ENCODE peak calls at places on chromosome 4, in ten cellular contexts. One of them, this sample, is unnamed.

GRCh38 chr4:183504064-183504929 is 561 bp upstream of the ING2 start:
- DNase-seq in esophagus muscularis mucosa: peak; percentile 99
- DNase-seq in gastrocnemius medialis: peak; percentile 98
- DNase-seq in heart right ventricle: peak; percentile 99
- DNase-seq in left ventricle myocardium inferior: peak; percentile 100
- DNase-seq in right lobe of liver: peak; percentile 100
- DNase-seq in ovary: peak; percentile 99
- DNase-seq in mesendoderm: peak; percentile 98
- DNase-seq in heart left ventricle: peak; percentile 99
- DNase-seq in tibial artery: peak; percentile 99
- DNase-seq in this sample: peak; percentile 100

GRCh38 chr4:113677333-113677732 is 84.2 kb downstream of the CAMK2D start:
- DNase-seq in esophagus muscularis mucosa: no peak
- DNase-seq in gastrocnemius medialis: no peak
- DNase-seq in heart right ventricle: no peak
- DNase-seq in left ventricle myocardium inferior: no peak
- DNase-seq in right lobe of liver: no peak
- DNase-seq in ovary: no peak
- DNase-seq in mesendoderm: no peak
- DNase-seq in heart left ventricle: no peak
- DNase-seq in tibial artery: no peak
- DNase-seq in this sample: no peak

GRCh38 chr4:168741281-168742173 is 244.7 kb downstream of the PALLD start:
- DNase-seq in esophagus muscularis mucosa: no peak
- DNase-seq in gastrocnemius medialis: no peak
- DNase-seq in heart right ventricle: no peak
- DNase-seq in left ventricle myocardium inferior: no peak
- DNase-seq in right lobe of liver: peak; percentile 50
- DNase-seq in ovary: no peak
- DNase-seq in mesendoderm: no peak
- DNase-seq in heart left ventricle: peak; percentile 37
- DNase-seq in tibial artery: no peak
- DNase-seq in this sample: no peak

GRCh38 chr4:55437356-55437796 is 41.6 kb downstream of the TMEM165 start:
- DNase-seq in esophagus muscularis mucosa: no peak
- DNase-seq in gastrocnemius medialis: no peak
- DNase-seq in heart right ventricle: no peak
- DNase-seq in left ventricle myocardium inferior: no peak
- DNase-seq in right lobe of liver: no peak
- DNase-seq in ovary: no peak
- DNase-seq in mesendoderm: no peak
- DNase-seq in heart left ventricle: no peak
- DNase-seq in tibial artery: no peak
- DNase-seq in this sample: no peak

GRCh38 chr4:10179957-10180602 is 63.5 kb upstream of the WDR1 start:
- DNase-seq in esophagus muscularis mucosa: no peak
- DNase-seq in gastrocnemius medialis: no peak
- DNase-seq in heart right ventricle: no peak
- DNase-seq in left ventricle myocardium inferior: no peak
- DNase-seq in right lobe of liver: no peak
- DNase-seq in ovary: no peak
- DNase-seq in mesendoderm: no peak
- DNase-seq in heart left ventricle: no peak
- DNase-seq in tibial artery: no peak
- DNase-seq in this sample: no peak

GRCh38 chr4:152089564-152089963 is 328.8 kb upstream of the GATB start:
- DNase-seq in esophagus muscularis mucosa: no peak
- DNase-seq in gastrocnemius medialis: no peak
- DNase-seq in heart right ventricle: no peak
- DNase-seq in left ventricle myocardium inferior: no peak
- DNase-seq in right lobe of liver: no peak
- DNase-seq in ovary: no peak
- DNase-seq in mesendoderm: no peak
- DNase-seq in heart left ventricle: no peak
- DNase-seq in tibial artery: no peak
- DNase-seq in this sample: no peak

GRCh38 chr4:109079731-109080130 is 222.7 kb downstream of the COL25A1 start:
- DNase-seq in esophagus muscularis mucosa: no peak
- DNase-seq in gastrocnemius medialis: no peak
- DNase-seq in heart right ventricle: no peak
- DNase-seq in left ventricle myocardium inferior: no peak
- DNase-seq in right lobe of liver: no peak
- DNase-seq in ovary: no peak
- DNase-seq in mesendoderm: peak; percentile 3
- DNase-seq in heart left ventricle: no peak
- DNase-seq in tibial artery: no peak
- DNase-seq in this sample: no peak

GRCh38 chr4:1466034-1466960 is 60.1 kb upstream of the NKX1-1 start:
- DNase-seq in esophagus muscularis mucosa: no peak
- DNase-seq in gastrocnemius medialis: no peak
- DNase-seq in heart right ventricle: no peak
- DNase-seq in left ventricle myocardium inferior: no peak
- DNase-seq in right lobe of liver: no peak
- DNase-seq in ovary: no peak
- DNase-seq in mesendoderm: no peak
- DNase-seq in heart left ventricle: no peak
- DNase-seq in tibial artery: no peak
- DNase-seq in this sample: peak; percentile 16

GRCh38 chr4:10635096-10635495 is 49.5 kb downstream of the CLNK start:
- DNase-seq in esophagus muscularis mucosa: no peak
- DNase-seq in gastrocnemius medialis: no peak
- DNase-seq in heart right ventricle: no peak
- DNase-seq in left ventricle myocardium inferior: no peak
- DNase-seq in right lobe of liver: no peak
- DNase-seq in ovary: no peak
- DNase-seq in mesendoderm: no peak
- DNase-seq in heart left ventricle: no peak
- DNase-seq in tibial artery: no peak
- DNase-seq in this sample: no peak

GRCh38 chr4:107122736-107123135 is 86.6 kb upstream of the DKK2 start:
- DNase-seq in esophagus muscularis mucosa: no peak
- DNase-seq in gastrocnemius medialis: no peak
- DNase-seq in heart right ventricle: no peak
- DNase-seq in left ventricle myocardium inferior: no peak
- DNase-seq in right lobe of liver: no peak
- DNase-seq in ovary: no peak
- DNase-seq in mesendoderm: no peak
- DNase-seq in heart left ventricle: no peak
- DNase-seq in tibial artery: no peak
- DNase-seq in this sample: no peak

GRCh38 chr4:18535948-18536347 is 514.4 kb upstream of the LCORL start:
- DNase-seq in esophagus muscularis mucosa: no peak
- DNase-seq in gastrocnemius medialis: no peak
- DNase-seq in heart right ventricle: no peak
- DNase-seq in left ventricle myocardium inferior: no peak
- DNase-seq in right lobe of liver: no peak
- DNase-seq in ovary: no peak
- DNase-seq in mesendoderm: no peak
- DNase-seq in heart left ventricle: no peak
- DNase-seq in tibial artery: no peak
- DNase-seq in this sample: no peak

GRCh38 chr4:26947318-26947717 is 86.7 kb downstream of the STIM2 start:
- DNase-seq in esophagus muscularis mucosa: no peak
- DNase-seq in gastrocnemius medialis: no peak
- DNase-seq in heart right ventricle: no peak
- DNase-seq in left ventricle myocardium inferior: no peak
- DNase-seq in right lobe of liver: no peak
- DNase-seq in ovary: no peak
- DNase-seq in mesendoderm: no peak
- DNase-seq in heart left ventricle: no peak
- DNase-seq in tibial artery: no peak
- DNase-seq in this sample: no peak

GRCh38 chr4:5142726-5143125 is 91.4 kb downstream of the STK32B start:
- DNase-seq in esophagus muscularis mucosa: peak; percentile 39
- DNase-seq in gastrocnemius medialis: no peak
- DNase-seq in heart right ventricle: peak; percentile 28
- DNase-seq in left ventricle myocardium inferior: no peak
- DNase-seq in right lobe of liver: no peak
- DNase-seq in ovary: no peak
- DNase-seq in mesendoderm: peak; percentile 64
- DNase-seq in heart left ventricle: no peak
- DNase-seq in tibial artery: peak; percentile 39
- DNase-seq in this sample: no peak

DNA sequence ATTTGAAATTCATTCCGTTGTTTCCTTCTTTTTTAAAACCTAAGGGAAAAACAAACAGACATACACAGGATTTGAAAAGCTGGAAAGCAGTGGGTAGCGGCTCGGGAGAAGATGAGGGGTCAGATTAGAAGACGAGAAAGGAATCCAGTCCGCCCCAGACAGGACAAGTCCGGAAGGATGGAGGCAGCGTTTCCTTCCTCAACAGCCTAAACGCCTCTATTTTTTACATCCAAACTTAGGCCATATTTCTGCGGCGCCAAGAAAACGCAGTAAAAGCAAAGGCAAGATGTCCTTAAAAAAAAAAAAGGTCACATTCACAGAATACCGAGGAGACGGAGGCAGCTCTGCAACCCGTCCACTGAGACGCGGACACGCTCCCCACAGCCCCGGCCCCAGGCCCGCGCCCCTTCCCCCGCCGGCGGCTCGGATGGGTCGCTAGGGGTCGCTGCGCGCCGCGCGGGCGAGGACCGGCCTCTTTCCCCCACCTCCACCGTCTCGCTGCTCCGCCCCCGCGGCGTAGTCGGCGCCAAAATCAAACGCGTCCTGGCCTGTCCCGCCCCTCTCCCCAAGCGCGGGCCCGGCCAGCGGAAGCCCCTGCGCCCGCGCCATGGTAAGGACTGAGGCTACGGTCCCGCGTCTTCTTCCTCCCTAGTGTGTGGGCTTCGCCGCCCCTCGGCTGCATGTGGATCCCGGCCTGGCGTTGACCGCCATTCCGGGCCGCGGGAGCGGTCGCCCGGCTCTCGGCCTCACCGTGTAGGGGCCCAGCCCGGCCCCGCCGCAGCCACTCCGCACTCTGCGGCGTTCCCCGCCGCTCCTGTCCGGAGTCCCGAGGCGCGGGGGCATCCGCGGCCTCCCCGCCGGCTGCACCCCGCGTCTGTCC is at the start of gene MND1:
- DNase-seq in esophagus muscularis mucosa: no peak
- DNase-seq in gastrocnemius medialis: peak; percentile 58
- DNase-seq in heart right ventricle: peak; percentile 86
- DNase-seq in left ventricle myocardium inferior: peak; percentile 82
- DNase-seq in right lobe of liver: peak; percentile 93
- DNase-seq in ovary: peak; percentile 82
- DNase-seq in mesendoderm: peak; percentile 96
- DNase-seq in heart left ventricle: peak; percentile 87
- DNase-seq in tibial artery: peak; percentile 81
- DNase-seq in this sample: peak; percentile 91
- H3K4me1 ChIP-seq in esophagus muscularis mucosa: peaks cover 19% of the 10 kb centered on the region
- H3K4me1 ChIP-seq in gastrocnemius medialis: no peaks in the 10 kb centered on the region
- H3K4me1 ChIP-seq in heart right ventricle: peaks cover 17% of the 10 kb centered on the region
- H3K4me1 ChIP-seq in left ventricle myocardium inferior: peaks cover 23% of the 10 kb centered on the region
- H3K4me1 ChIP-seq in right lobe of liver: peaks cover 8% of the 10 kb centered on the region
- H3K4me1 ChIP-seq in ovary: no peaks in the 10 kb centered on the region
- H3K4me1 ChIP-seq in mesendoderm: peaks cover 14% of the 10 kb centered on the region
- H3K4me1 ChIP-seq in heart left ventricle: no peaks in the 10 kb centered on the region
- H3K4me1 ChIP-seq in tibial artery: no peaks in the 10 kb centered on the region
- H3K4me1 ChIP-seq in this sample: peaks cover 4% of the 10 kb centered on the region

DNA sequence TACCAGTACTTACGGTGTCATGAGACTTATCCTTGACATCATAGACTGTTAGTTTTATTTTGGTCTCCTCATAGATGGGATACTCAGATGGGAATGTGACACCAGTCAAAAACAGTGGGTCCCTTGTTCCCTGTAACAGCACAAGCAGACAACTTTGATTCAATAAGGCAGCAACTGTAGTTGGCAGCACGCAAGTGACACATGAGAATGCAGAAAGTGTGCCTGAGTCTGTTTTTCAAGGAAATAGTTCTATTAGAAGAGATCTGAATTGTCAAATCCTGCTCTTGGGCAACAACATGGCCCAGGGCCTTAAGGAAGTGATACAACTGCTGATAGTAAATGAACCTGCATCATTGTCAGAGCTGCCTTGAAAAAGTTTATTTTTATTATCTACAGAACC is 443.2 kb downstream of the INPP4B start:
- DNase-seq in esophagus muscularis mucosa: no peak
- DNase-seq in gastrocnemius medialis: no peak
- DNase-seq in heart right ventricle: no peak
- DNase-seq in left ventricle myocardium inferior: no peak
- DNase-seq in right lobe of liver: no peak
- DNase-seq in ovary: no peak
- DNase-seq in mesendoderm: no peak
- DNase-seq in heart left ventricle: no peak
- DNase-seq in tibial artery: no peak
- DNase-seq in this sample: no peak
- H3K4me3 ChIP-seq in esophagus muscularis mucosa: no peak overlapping the region
- H3K4me3 ChIP-seq in gastrocnemius medialis: no peak overlapping the region
- H3K4me3 ChIP-seq in heart right ventricle: peak overlapping the region; percentile 61
- H3K4me3 ChIP-seq in left ventricle myocardium inferior: peak overlapping the region; percentile 5
- H3K4me3 ChIP-seq in right lobe of liver: no peak overlapping the region
- H3K4me3 ChIP-seq in ovary: no peak overlapping the region
- H3K4me3 ChIP-seq in mesendoderm: no peak overlapping the region
- H3K4me3 ChIP-seq in heart left ventricle: peak overlapping the region; percentile 61
- H3K4me3 ChIP-seq in tibial artery: no peak overlapping the region
- H3K4me3 ChIP-seq in this sample: no peak overlapping the region

GRCh38 chr4:8412288-8412687 is 28.2 kb downstream of the ACOX3 start:
- DNase-seq in esophagus muscularis mucosa: no peak
- DNase-seq in gastrocnemius medialis: no peak
- DNase-seq in heart right ventricle: no peak
- DNase-seq in left ventricle myocardium inferior: no peak
- DNase-seq in right lobe of liver: no peak
- DNase-seq in ovary: no peak
- DNase-seq in mesendoderm: no peak
- DNase-seq in heart left ventricle: no peak
- DNase-seq in tibial artery: no peak
- DNase-seq in this sample: no peak
- H3K27me3 ChIP-seq in esophagus muscularis mucosa: no peaks in the 10 kb centered on the region
- H3K27me3 ChIP-seq in gastrocnemius medialis: no peaks in the 10 kb centered on the region
- H3K27me3 ChIP-seq in heart right ventricle: no peaks in the 10 kb centered on the region
- H3K27me3 ChIP-seq in left ventricle myocardium inferior: no peaks in the 10 kb centered on the region
- H3K27me3 ChIP-seq in right lobe of liver: no peaks in the 10 kb centered on the region
- H3K27me3 ChIP-seq in ovary: no peaks in the 10 kb centered on the region
- H3K27me3 ChIP-seq in mesendoderm: no peaks in the 10 kb centered on the region
- H3K27me3 ChIP-seq in heart left ventricle: no peaks in the 10 kb centered on the region
- H3K27me3 ChIP-seq in tibial artery: no peaks in the 10 kb centered on the region
- H3K27me3 ChIP-seq in this sample: no peaks in the 10 kb centered on the region

DNA sequence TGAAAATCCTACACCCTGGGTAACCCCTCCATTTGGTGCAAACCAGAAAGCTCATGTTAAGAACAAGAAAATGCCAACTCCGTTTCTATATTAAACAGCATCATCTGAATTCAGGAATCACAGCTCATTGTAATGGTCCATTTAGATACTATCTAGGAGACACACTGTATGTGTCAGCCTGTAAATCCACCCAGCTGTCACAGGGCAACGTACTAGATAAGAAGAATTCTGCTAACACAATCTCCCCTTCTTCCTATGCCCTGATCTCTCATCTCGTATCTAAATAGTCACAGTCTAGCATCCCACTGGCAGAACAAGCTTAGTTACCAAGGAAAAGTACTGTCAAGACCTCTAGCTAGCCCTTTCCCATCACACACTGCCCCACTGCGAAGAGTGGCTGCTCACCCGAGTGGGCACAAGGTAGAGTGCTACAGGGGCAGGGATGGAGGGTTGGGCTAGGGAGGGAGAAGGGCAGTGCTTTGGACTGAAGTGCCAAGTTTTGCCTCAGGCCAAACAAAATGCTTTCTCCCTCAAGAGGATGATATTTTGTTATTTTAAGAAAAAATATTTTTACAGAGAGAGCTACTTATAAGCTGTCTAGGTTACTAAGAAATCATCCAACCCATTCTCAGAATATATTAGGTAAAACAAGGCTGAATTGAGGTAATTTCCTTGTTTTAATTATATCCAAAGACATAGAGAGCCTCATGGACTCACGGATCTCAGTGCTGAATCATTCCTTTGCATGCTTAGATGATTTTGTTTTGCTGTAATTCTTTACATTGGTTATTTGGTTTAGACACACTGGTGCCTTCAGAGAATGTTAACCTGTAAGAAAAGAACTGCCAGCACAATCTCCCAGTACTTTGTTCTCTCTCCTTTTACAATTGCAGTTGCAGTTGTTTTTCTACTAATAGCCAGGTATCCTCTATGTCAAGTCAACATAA is 196.6 kb downstream of the PRDM5 start:
- DNase-seq in esophagus muscularis mucosa: no peak
- DNase-seq in gastrocnemius medialis: no peak
- DNase-seq in heart right ventricle: no peak
- DNase-seq in left ventricle myocardium inferior: no peak
- DNase-seq in right lobe of liver: no peak
- DNase-seq in ovary: no peak
- DNase-seq in mesendoderm: peak; percentile 67
- DNase-seq in heart left ventricle: no peak
- DNase-seq in tibial artery: no peak
- DNase-seq in this sample: no peak
- H3K4me1 ChIP-seq in esophagus muscularis mucosa: no peaks in the 10 kb centered on the region
- H3K4me1 ChIP-seq in gastrocnemius medialis: no peaks in the 10 kb centered on the region
- H3K4me1 ChIP-seq in heart right ventricle: peaks cover 6% of the 10 kb centered on the region
- H3K4me1 ChIP-seq in left ventricle myocardium inferior: peaks cover 21% of the 10 kb centered on the region
- H3K4me1 ChIP-seq in right lobe of liver: no peaks in the 10 kb centered on the region
- H3K4me1 ChIP-seq in ovary: peaks cover 3% of the 10 kb centered on the region
- H3K4me1 ChIP-seq in mesendoderm: peaks cover 4% of the 10 kb centered on the region
- H3K4me1 ChIP-seq in heart left ventricle: no peaks in the 10 kb centered on the region
- H3K4me1 ChIP-seq in tibial artery: no peaks in the 10 kb centered on the region
- H3K4me1 ChIP-seq in this sample: no peaks in the 10 kb centered on the region

This sample was measured in left lung.